ENCODE peak calls at places on chromosomes 2 and 18, in five cellular contexts. Z is brain microvascular endothelial cell, B is WERI-Rb-1, A is stomach, M is IMR-90. I is an unnamed sample.

GRCh38 chr18:3595282-3596273 is 145.6 kb downstream of the TGIF1 start:
- DNase-seq in B (no peak), A (peak; percentile 43), Z (peak; percentile 92), M (peak; percentile 98), I (peak; percentile 95)

GRCh38 chr2:227153307-227153706 is 10.7 kb downstream of the COL4A4 start:
- DNase-seq in B (no peak), Z (no peak), M (no peak), A (no peak), I (no peak)

GRCh38 chr2:145715601-145716000 is 1195.7 kb upstream of the ZEB2 start:
- DNase-seq in Z (no peak), B (no peak), M (no peak), A (no peak), I (peak; percentile 21)

GRCh38 chr2:19878268-19879046 is 23.3 kb downstream of the TTC32 start:
- DNase-seq in B (no peak), A (no peak), Z (no peak), M (no peak), I (no peak)

GRCh38 chr2:196992466-196992865 is 66.0 kb upstream of the PGAP1 start:
- DNase-seq in A (no peak), Z (no peak), B (no peak), M (no peak), I (no peak)

GRCh38 chr2:28583899-28584553 is 88.2 kb downstream of the PLB1 start:
- DNase-seq in B (no peak), A (peak; percentile 50), M (peak; percentile 97), Z (peak; percentile 98), I (peak; percentile 97)

GRCh38 chr2:174711206-174711605 is 53.1 kb downstream of the CHRNA1 start:
- DNase-seq in Z (peak; percentile 43), B (no peak), A (no peak), M (peak; percentile 84), I (no peak)

GRCh38 chr2:172102858-172103359 is at the start of gene DLX2:
- DNase-seq in M (peak; percentile 86), A (peak; percentile 78), B (peak; percentile 90), Z (peak; percentile 79), I (peak; percentile 84)

GRCh38 chr18:59540819-59541218 is 156.4 kb downstream of the CCBE1 start:
- DNase-seq in M (peak; percentile 52), A (no peak), Z (peak; percentile 21), B (no peak), I (no peak)

GRCh38 chr2:105778344-105778607 is 33.6 kb downstream of the NCK2 start:
- DNase-seq in Z (no peak), B (no peak), M (no peak), A (no peak), I (no peak)

GRCh38 chr2:218962859-218963492 is 3.5 kb downstream of the CDK5R2 start:
- DNase-seq in Z (peak; percentile 14), B (peak; percentile 98), M (peak; percentile 73), A (peak; percentile 62), I (peak; percentile 73)

GRCh38 chr2:138515084-138515483 is 13.5 kb downstream of the SPOPL start:
- DNase-seq in M (no peak), A (no peak), Z (no peak), B (no peak), I (peak; percentile 29)

GRCh38 chr2:65437392-65438135 is 5.2 kb upstream of the SPRED2 start:
- DNase-seq in A (no peak), Z (no peak), B (no peak), M (no peak), I (no peak)

GRCh38 chr2:239190921-239191885 is 209.6 kb downstream of the HDAC4 start:
- DNase-seq in M (no peak), B (no peak), Z (no peak), A (peak; percentile 18), I (no peak)

GRCh38 chr2:24480245-24480644 is 10.8 kb upstream of the NCOA1 start:
- DNase-seq in A (no peak), M (no peak), Z (no peak), B (no peak), I (no peak)

GRCh38 chr2:18934886-18935285 is 345.5 kb upstream of the NT5C1B start:
- DNase-seq in Z (no peak), A (no peak), B (no peak), M (peak; percentile 17), I (no peak)

GRCh38 chr2:26631401-26631800 is 9.8 kb downstream of the CIB4 start:
- DNase-seq in Z (no peak), M (no peak), A (no peak), B (no peak), I (no peak)

GRCh38 chr2:127155901-127156300 is 48.9 kb upstream of the BIN1 start:
- DNase-seq in B (no peak), A (no peak), Z (no peak), M (peak; percentile 26), I (no peak)

GRCh38 chr2:105393373-105394055 is 5.3 kb downstream of the FHL2 start:
- DNase-seq in A (no peak), B (no peak), M (peak; percentile 73), Z (peak; percentile 93), I (no peak)

GRCh38 chr2:170375192-170375591 is 197.2 kb downstream of the MYO3B start:
- DNase-seq in M (no peak), Z (no peak), A (no peak), B (no peak), I (peak; percentile 87)

GRCh38 chr2:210421916-210422315 is 54.6 kb downstream of the LANCL1 start:
- DNase-seq in B (no peak), Z (peak; percentile 93), A (no peak), M (peak; percentile 16), I (peak; percentile 66)

GRCh38 chr18:55064760-55065159 is 105.5 kb upstream of the CCDC68 start:
- DNase-seq in M (no peak), Z (no peak), A (no peak), B (no peak), I (no peak)

GRCh38 chr2:226130192-226130591 is 669.4 kb downstream of the IRS1 start:
- DNase-seq in Z (peak; percentile 13), M (peak; percentile 34), B (no peak), A (no peak), I (no peak)

GRCh38 chr2:190987938-190988337 is 26.0 kb downstream of the STAT1 start:
- DNase-seq in B (no peak), Z (no peak), M (no peak), A (no peak), I (no peak)

GRCh38 chr2:133483201-133483600 is 85.1 kb downstream of the NCKAP5 start:
- DNase-seq in B (no peak), A (no peak), Z (no peak), M (peak; percentile 11), I (no peak)

GRCh38 chr2:20823917-20824316 is 1.0 kb upstream of the LDAH start:
- DNase-seq in B (no peak), Z (no peak), M (no peak), A (no peak), I (no peak)

GRCh38 chr2:175253871-175254270 is 72.4 kb upstream of the ATP5MC3 start:
- DNase-seq in A (no peak), B (no peak), M (no peak), Z (no peak), I (no peak)

GRCh38 chr2:100959225-100959880 is 42.7 kb upstream of the RPL31 start:
- DNase-seq in M (peak; percentile 45), Z (no peak), A (peak; percentile 34), B (no peak), I (no peak)

GRCh38 chr2:200742426-200742825 is 69.3 kb upstream of the BZW1 start:
- DNase-seq in Z (no peak), M (no peak), A (peak; percentile 59), B (no peak), I (no peak)

GRCh38 chr2:201904529-201905420 is 98.4 kb downstream of the CDK15 start:
- DNase-seq in A (no peak), Z (peak; percentile 11), M (peak; percentile 65), B (no peak), I (no peak)

GRCh38 chr2:201901770-201902169 is 95.4 kb downstream of the CDK15 start:
- DNase-seq in M (no peak), B (no peak), A (no peak), Z (no peak), I (no peak)

GRCh38 chr2:201900362-201900761 is 94.0 kb downstream of the CDK15 start:
- DNase-seq in A (no peak), M (peak; percentile 45), Z (no peak), B (no peak), I (peak; percentile 38)
- H3K27ac ChIP-seq in A (no peak overlapping the region), M (no peak overlapping the region), Z (no peak overlapping the region), B (no peak overlapping the region), I (no peak overlapping the region)

DNA sequence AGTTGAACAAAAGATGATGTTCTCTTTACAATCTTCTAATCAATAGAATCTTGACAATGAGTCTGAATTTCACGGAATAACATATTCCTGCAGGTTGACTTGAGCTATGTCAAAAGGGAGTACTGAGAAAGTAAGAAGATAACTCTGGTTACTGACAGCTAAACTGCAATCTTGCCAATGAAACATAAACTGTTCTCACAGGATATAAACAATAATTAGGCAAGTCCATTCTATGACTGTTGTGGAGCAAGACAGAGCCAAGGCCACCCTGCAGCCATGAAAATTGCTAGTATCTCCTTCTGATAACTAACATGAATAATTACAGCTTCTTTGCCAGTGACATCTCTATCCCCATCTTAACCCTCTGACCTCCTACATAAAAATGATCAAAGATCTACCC is 6.3 kb upstream of the RPRD1A start:
- DNase-seq in M (peak; percentile 11), A (no peak), Z (no peak), B (no peak), I (no peak)
- H3K27ac ChIP-seq in M (no peak overlapping the region), A (no peak overlapping the region), Z (no peak overlapping the region), B (no peak overlapping the region), I (no peak overlapping the region)

GRCh38 chr18:75066936-75067335 is 142.0 kb downstream of the PTGR3 start:
- DNase-seq in M (no peak), A (no peak), Z (no peak), B (no peak), I (no peak)

GRCh38 chr18:75070235-75070624 is 138.7 kb downstream of the PTGR3 start:
- DNase-seq in A (no peak), Z (no peak), B (peak; percentile 44), M (no peak), I (no peak)

GRCh38 chr18:75066223-75066622 is 142.7 kb downstream of the PTGR3 start:
- DNase-seq in M (no peak), A (no peak), Z (no peak), B (no peak), I (no peak)

GRCh38 chr18:75068682-75069435 is 140.1 kb downstream of the PTGR3 start:
- DNase-seq in A (no peak), B (no peak), Z (no peak), M (no peak), I (no peak)

GRCh38 chr18:75067996-75068645 is 140.8 kb downstream of the PTGR3 start:
- DNase-seq in Z (no peak), A (no peak), B (no peak), M (no peak), I (no peak)
- H3K27ac ChIP-seq in Z (no peak overlapping the region), A (no peak overlapping the region), B (no peak overlapping the region), M (no peak overlapping the region), I (no peak overlapping the region)

GRCh38 chr2:39377226-39377939 is 59.7 kb downstream of the MAP4K3 start:
- DNase-seq in M (no peak), A (no peak), Z (no peak), B (no peak), I (no peak)

GRCh38 chr2:39380525-39381150 is 56.4 kb downstream of the MAP4K3 start:
- DNase-seq in B (no peak), M (peak; percentile 45), A (no peak), Z (no peak), I (no peak)

GRCh38 chr2:39381653-39382052 is 55.4 kb downstream of the MAP4K3 start:
- DNase-seq in Z (no peak), M (no peak), B (no peak), A (no peak), I (no peak)

GRCh38 chr2:39378968-39379367 is 58.1 kb downstream of the MAP4K3 start:
- DNase-seq in M (no peak), Z (no peak), A (no peak), B (no peak), I (no peak)

GRCh38 chr2:39379643-39380524 is 57.2 kb downstream of the MAP4K3 start:
- DNase-seq in M (peak; percentile 68), B (no peak), Z (peak; percentile 45), A (no peak), I (peak; percentile 36)
- H3K27ac ChIP-seq in M (no peak overlapping the region), B (no peak overlapping the region), Z (peak overlapping the region; percentile 70), A (peak overlapping the region; percentile 24), I (peak overlapping the region; percentile 59)